ENCODE peak calls at places on chromosomes 11 and 22, in ten cellular contexts. K is heart left ventricle, C is skeletal muscle cell, H is MM.1S, U is brain microvascular endothelial cell, Y is adipocyte, A is aorta, M is heart right ventricle, W is fibroblast of mammary gland, B is cardiac fibroblast. F is an unnamed sample.

GRCh38 chr11:66032962-66033735 is 6.9 kb upstream of the CATSPER1 start:
- DNase-seq in Y (no peak), B (no peak), K (no peak), W (no peak), C (no peak), U (no peak), M (no peak), H (peak), A (no peak), F (peak)

GRCh38 chr11:10925149-10925926 is 67.5 kb upstream of the ZBED5 start:
- DNase-seq in A (no peak), K (no peak), Y (no peak), C (no peak), W (no peak), U (no peak), M (no peak), H (no peak), B (no peak), F (no peak)

GRCh38 chr22:44085743-44086741 is 61.9 kb downstream of the PARVB start:
- DNase-seq in W (peak), H (peak), Y (peak), A (no peak), U (peak), B (peak), K (peak), M (peak), C (peak), F (peak)

GRCh38 chr11:65459552-65459951 is 37.0 kb downstream of the NEAT1 start:
- DNase-seq in M (no peak), A (peak), B (no peak), K (no peak), H (no peak), W (no peak), U (no peak), Y (no peak), C (no peak), F (no peak)

GRCh38 chr11:74311352-74311926 is at the start of gene P4HA3:
- DNase-seq in B (peak), C (no peak), K (peak), H (peak), A (peak), Y (peak), U (peak), W (peak), M (peak), F (peak)

GRCh38 chr22:20444325-20444724 is 6.7 kb upstream of the SCARF2 start:
- DNase-seq in K (no peak), B (no peak), U (no peak), Y (no peak), A (peak), M (no peak), W (no peak), H (no peak), C (no peak), F (no peak)

GRCh38 chr22:44526431-44527115 is 28.5 kb upstream of the RTL6 start:
- DNase-seq in C (no peak), B (no peak), W (no peak), K (no peak), U (no peak), A (no peak), M (no peak), H (no peak), Y (no peak), F (no peak)

GRCh38 chr11:66277475-66278391 is at the start of gene CNIH2:
- DNase-seq in W (no peak), K (no peak), H (peak), U (no peak), A (no peak), C (no peak), M (no peak), Y (peak), B (no peak), F (no peak)

GRCh38 chr11:33970984-33971466 is 79.1 kb upstream of the LMO2 start:
- DNase-seq in W (peak), B (peak), U (peak), M (peak), Y (peak), K (peak), A (no peak), H (no peak), C (peak), F (peak)

GRCh38 chr11:70467196-70468085 is 69.1 kb downstream of the CTTN start:
- DNase-seq in M (peak), B (peak), H (peak), A (peak), Y (peak), C (no peak), K (peak), W (peak), U (peak), F (peak)

GRCh38 chr22:42365942-42366660 is 66.1 kb downstream of the NFAM1 start:
- DNase-seq in K (no peak), Y (no peak), A (no peak), H (no peak), U (no peak), B (no peak), W (no peak), C (no peak), M (no peak), F (no peak)
- H3K4me3 ChIP-seq in K (no peak), Y (no peak), A (no peak), H (no peak), U (no peak), B (no peak), W (no peak), C (no peak), M (no peak), F (no peak)

GRCh38 chr11:87300640-87301381 is 263.1 kb downstream of the TMEM135 start:
- DNase-seq in U (no peak), W (peak), K (no peak), M (no peak), Y (no peak), B (peak), C (no peak), H (peak), A (no peak), F (peak)

GRCh38 chr11:87295237-87295636 is 257.5 kb downstream of the TMEM135 start:
- DNase-seq in Y (no peak), M (no peak), H (no peak), K (no peak), C (no peak), W (no peak), B (no peak), A (no peak), U (no peak), F (no peak)

GRCh38 chr11:87299041-87299481 is 261.3 kb downstream of the TMEM135 start:
- DNase-seq in C (no peak), W (no peak), H (no peak), A (no peak), M (no peak), U (no peak), K (no peak), B (peak), Y (no peak), F (peak)

GRCh38 chr11:87296627-87297026 is 258.9 kb downstream of the TMEM135 start:
- DNase-seq in W (no peak), M (no peak), C (no peak), Y (no peak), U (no peak), B (no peak), K (no peak), A (no peak), H (no peak), F (no peak)

GRCh38 chr11:87298155-87298554 is 260.4 kb downstream of the TMEM135 start:
- DNase-seq in C (no peak), W (no peak), U (no peak), M (no peak), A (no peak), Y (no peak), K (no peak), H (no peak), B (no peak), F (no peak)
- H3K4me3 ChIP-seq in C (no peak), W (no peak), U (no peak), M (no peak), A (no peak), Y (no peak), K (no peak), H (no peak), B (no peak), F (no peak)

GRCh38 chr22:39241632-39242388 is 3.0 kb downstream of the PDGFB start:
- DNase-seq in A (no peak), K (no peak), W (no peak), B (no peak), U (no peak), M (no peak), H (no peak), C (no peak), Y (no peak), F (no peak)
- H3K4me3 ChIP-seq in A (no peak), K (peak), W (no peak), B (peak), U (no peak), M (peak), H (peak), C (no peak), Y (no peak), F (no peak)

DNA sequence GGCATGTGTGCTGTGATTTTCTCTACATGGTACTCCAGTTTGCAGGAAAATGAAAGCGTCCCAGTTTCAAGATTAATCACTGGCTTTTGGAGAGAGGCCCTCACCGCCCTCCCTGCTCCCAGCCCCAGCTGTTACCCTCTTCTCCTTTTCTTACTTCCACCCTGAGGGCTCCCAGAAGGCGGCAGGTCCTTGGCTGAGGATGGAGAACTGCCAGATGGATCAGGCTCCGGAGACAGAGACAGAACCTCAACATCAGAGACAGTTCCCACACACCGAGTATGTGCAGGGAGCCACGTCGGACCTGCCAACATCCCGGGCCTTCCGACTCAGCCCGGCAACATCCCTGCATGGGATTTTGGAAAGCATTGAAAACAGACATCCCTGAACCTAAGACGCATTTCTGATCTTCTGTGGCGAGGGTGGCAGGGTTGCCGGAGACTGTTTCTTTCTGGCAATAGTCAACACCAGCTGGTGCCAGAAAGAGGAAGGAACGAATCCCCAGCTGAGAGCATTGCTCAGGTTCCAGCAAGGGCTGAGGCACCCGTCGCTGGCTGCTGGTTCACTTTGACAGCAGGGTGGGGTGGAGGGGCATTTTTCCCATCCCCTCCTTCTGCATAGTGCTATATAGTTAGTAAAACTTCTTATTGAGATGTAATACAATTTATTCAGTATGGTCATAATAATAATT is 467.1 kb downstream of the MIAT start:
- DNase-seq in K (peak), M (peak), U (no peak), H (no peak), B (no peak), W (no peak), C (no peak), A (no peak), Y (no peak), F (no peak)
- H3K4me3 ChIP-seq in K (no peak), M (no peak), U (no peak), H (no peak), B (no peak), W (no peak), C (no peak), A (no peak), Y (peak), F (no peak)

GRCh38 chr11:122162095-122162494 is 46.1 kb upstream of the BLID start:
- DNase-seq in M (no peak), B (peak), W (peak), U (no peak), H (no peak), A (no peak), Y (peak), K (no peak), C (peak), F (peak)

GRCh38 chr11:122161191-122161590 is 45.2 kb upstream of the BLID start:
- DNase-seq in A (no peak), M (no peak), H (no peak), C (no peak), W (no peak), B (no peak), Y (no peak), U (no peak), K (no peak), F (no peak)

GRCh38 chr11:122157540-122158173 is 41.6 kb upstream of the BLID start:
- DNase-seq in H (no peak), A (no peak), C (no peak), M (no peak), K (no peak), U (no peak), B (no peak), W (no peak), Y (no peak), F (peak)

GRCh38 chr11:122159173-122159701 is 43.2 kb upstream of the BLID start:
- DNase-seq in U (no peak), Y (peak), H (no peak), W (peak), B (peak), A (no peak), K (no peak), C (peak), M (peak), F (peak)

GRCh38 chr11:122159861-122160260 is 43.8 kb upstream of the BLID start:
- DNase-seq in M (no peak), Y (no peak), U (no peak), A (no peak), H (no peak), W (no peak), C (no peak), B (no peak), K (no peak), F (no peak)
- H3K4me3 ChIP-seq in M (no peak), Y (peak), U (no peak), A (no peak), H (no peak), W (no peak), C (peak), B (no peak), K (no peak), F (no peak)

F was measured in fibroblast of villous mesenchyme.